ENCODE peak calls at places on chromosomes 12 and 14, in nine cellular contexts. X, N, F, R, W, S, Y, D and P are unnamed samples.

GRCh38 chr12:19432309-19433170 is 6.8 kb upstream of the AEBP2 start:
- DNase-seq in X (no peak), N (no peak), F (no peak), R (no peak), W (no peak), S (no peak), Y (no peak), D (no peak), P (no peak)

GRCh38 chr12:27779416-27779815 is 617 bp upstream of the KLHL42 start:
- DNase-seq in X (no peak), N (no peak), F (peak; percentile 20), R (peak; percentile 20), W (peak; percentile 15), S (no peak), Y (peak; percentile 10), D (no peak), P (no peak)

GRCh38 chr12:60148109-60148508 is 552.3 kb downstream of the SLC16A7 start:
- DNase-seq in X (no peak), N (no peak), F (no peak), R (no peak), W (no peak), S (peak; percentile 74), Y (no peak), D (no peak), P (no peak)

GRCh38 chr14:90409209-90409730 is 12.4 kb downstream of the CALM1 start:
- DNase-seq in X (no peak), N (no peak), F (peak; percentile 34), R (peak; percentile 74), W (peak; percentile 26), S (no peak), Y (no peak), D (no peak), P (peak; percentile 93)

GRCh38 chr14:64541971-64542838 is 1.7 kb downstream of the HSPA2 start:
- DNase-seq in X (no peak), N (no peak), F (no peak), R (no peak), W (no peak), S (no peak), Y (no peak), D (no peak), P (no peak)

GRCh38 chr14:89477391-89477790 is 60.4 kb upstream of the FOXN3 start:
- DNase-seq in X (peak; percentile 29), N (no peak), F (peak; percentile 33), R (no peak), W (no peak), S (no peak), Y (no peak), D (no peak), P (no peak)

GRCh38 chr12:27554421-27555186 is 30.6 kb downstream of the PPFIBP1 start:
- DNase-seq in X (no peak), N (no peak), F (peak; percentile 63), R (peak; percentile 66), W (no peak), S (no peak), Y (no peak), D (peak; percentile 68), P (no peak)

GRCh38 chr12:55700255-55701018 is 7.3 kb downstream of the ITGA7 start:
- DNase-seq in X (no peak), N (no peak), F (no peak), R (no peak), W (no peak), S (no peak), Y (no peak), D (no peak), P (peak; percentile 74)

GRCh38 chr12:120041386-120042231 is 52.6 kb downstream of the BICDL1 start:
- DNase-seq in X (no peak), N (no peak), F (no peak), R (no peak), W (no peak), S (no peak), Y (peak; percentile 90), D (peak; percentile 35), P (no peak)

GRCh38 chr14:71783101-71783500 is 149.1 kb upstream of the RGS6 start:
- DNase-seq in X (no peak), N (no peak), F (no peak), R (no peak), W (no peak), S (no peak), Y (no peak), D (no peak), P (no peak)

GRCh38 chr14:104364830-104365229 is 214.7 kb upstream of the C14orf180 start:
- DNase-seq in X (no peak), N (no peak), F (no peak), R (no peak), W (no peak), S (no peak), Y (no peak), D (no peak), P (no peak)

GRCh38 chr14:23605931-23606585 is 27.5 kb upstream of the JPH4 start:
- DNase-seq in X (no peak), N (no peak), F (no peak), R (no peak), W (no peak), S (no peak), Y (no peak), D (no peak), P (no peak)
- TF ChIP-seq POLR2A in X (no peak), N (no peak), F (no peak), R (no peak), W (no peak), S (no peak), Y (no peak), D (no peak), P (no peak)

GRCh38 chr12:113678222-113678621 is 206.6 kb upstream of the LHX5 start:
- DNase-seq in X (no peak), N (no peak), F (no peak), R (no peak), W (peak; percentile 27), S (peak; percentile 45), Y (no peak), D (no peak), P (peak; percentile 38)

GRCh38 chr12:113674996-113675395 is 203.3 kb upstream of the LHX5 start:
- DNase-seq in X (no peak), N (no peak), F (no peak), R (no peak), W (no peak), S (no peak), Y (no peak), D (no peak), P (no peak)

GRCh38 chr12:113676547-113676946 is 204.9 kb upstream of the LHX5 start:
- DNase-seq in X (no peak), N (no peak), F (no peak), R (no peak), W (no peak), S (no peak), Y (no peak), D (no peak), P (no peak)

GRCh38 chr12:113674302-113674701 is 202.6 kb upstream of the LHX5 start:
- DNase-seq in X (no peak), N (no peak), F (no peak), R (no peak), W (no peak), S (no peak), Y (no peak), D (no peak), P (no peak)

GRCh38 chr12:113676117-113676516 is 204.4 kb upstream of the LHX5 start:
- DNase-seq in X (no peak), N (no peak), F (no peak), R (no peak), W (no peak), S (no peak), Y (no peak), D (no peak), P (no peak)
- TF ChIP-seq POLR2A in X (no peak), N (no peak), F (no peak), R (no peak), W (no peak), S (no peak), Y (no peak), D (no peak), P (no peak)

DNA sequence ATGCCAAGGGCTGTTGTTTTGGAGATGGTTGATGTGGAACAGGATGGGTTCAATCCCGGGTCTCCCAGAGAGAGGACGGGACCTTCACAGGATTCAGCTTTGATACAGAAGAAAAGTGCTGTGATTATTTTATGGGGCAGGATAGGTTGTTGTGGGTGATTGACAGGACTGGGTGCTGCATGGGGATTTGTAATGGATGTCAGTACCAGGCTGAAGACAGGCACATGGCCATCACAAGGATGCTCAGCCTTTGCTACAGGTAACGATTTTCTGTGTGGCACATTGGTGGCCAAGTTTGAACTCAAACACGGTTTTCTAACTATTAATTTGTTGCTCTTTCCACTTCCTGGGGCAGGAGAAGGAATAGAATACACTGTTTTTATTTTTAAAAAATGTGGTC is 4.5 kb upstream of the GUCY2C start:
- DNase-seq in X (no peak), N (no peak), F (no peak), R (no peak), W (no peak), S (no peak), Y (no peak), D (no peak), P (no peak)
- TF ChIP-seq POLR2A in X (no peak), N (no peak), F (no peak), R (no peak), W (no peak), S (no peak), Y (no peak), D (no peak), P (no peak)

GRCh38 chr12:12008931-12009611 is 61.7 kb upstream of the BCL2L14 start:
- DNase-seq in X (no peak), N (no peak), F (no peak), R (no peak), W (no peak), S (no peak), Y (no peak), D (no peak), P (peak; percentile 75)

GRCh38 chr12:12008232-12008850 is 62.4 kb upstream of the BCL2L14 start:
- DNase-seq in X (no peak), N (no peak), F (no peak), R (no peak), W (no peak), S (no peak), Y (no peak), D (no peak), P (no peak)

GRCh38 chr12:12007713-12008231 is 63.0 kb upstream of the BCL2L14 start:
- DNase-seq in X (no peak), N (no peak), F (no peak), R (no peak), W (no peak), S (no peak), Y (no peak), D (no peak), P (no peak)

GRCh38 chr12:12011880-12012260 is 58.9 kb upstream of the BCL2L14 start:
- DNase-seq in X (no peak), N (no peak), F (no peak), R (no peak), W (no peak), S (no peak), Y (no peak), D (no peak), P (no peak)

DNA sequence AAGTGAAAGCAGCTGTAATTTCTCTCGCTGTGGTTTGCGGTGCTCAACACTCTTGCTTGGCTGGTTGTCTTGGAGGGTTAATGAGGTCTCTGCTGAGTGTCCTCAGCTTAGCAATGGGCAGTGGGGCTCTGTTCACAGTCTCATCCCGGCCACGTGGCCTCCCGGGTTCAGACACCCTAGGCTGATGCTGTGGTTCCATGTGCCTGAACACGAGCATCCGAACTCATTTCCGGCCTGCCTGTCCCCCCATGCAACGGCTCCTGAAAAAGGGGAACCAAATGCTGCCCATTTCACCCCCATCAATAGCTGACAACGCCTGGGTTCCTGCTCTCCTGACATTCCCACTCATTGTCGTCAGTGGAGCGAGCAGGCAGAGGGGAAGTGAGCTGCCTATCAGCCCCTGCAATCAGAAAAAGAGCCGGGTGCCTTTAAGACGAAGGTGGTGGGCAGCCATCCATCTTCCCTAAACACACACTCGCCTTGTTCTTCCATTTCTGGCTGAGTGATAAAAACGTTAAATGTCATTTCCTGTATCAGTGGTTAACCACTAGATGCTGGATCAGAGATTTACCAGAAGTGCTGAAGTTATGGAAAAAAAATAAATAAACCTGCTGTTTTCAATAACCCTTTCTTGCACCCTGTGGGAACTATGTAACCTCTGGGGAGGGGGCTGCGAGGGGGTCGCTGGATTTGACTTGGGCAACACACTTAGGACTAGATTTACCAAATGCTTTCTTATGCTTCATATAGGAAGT is 60.3 kb upstream of the BCL2L14 start:
- DNase-seq in X (no peak), N (peak; percentile 24), F (peak; percentile 56), R (peak; percentile 69), W (no peak), S (no peak), Y (no peak), D (peak; percentile 55), P (no peak)
- TF ChIP-seq POLR2A in X (no peak), N (no peak), F (no peak), R (no peak), W (no peak), S (no peak), Y (no peak), D (no peak), P (no peak)